ENCODE peak calls at places on chromosomes 13 and 19, in ten cellular contexts. One of them, this sample, is unnamed.
A peak's percentile ranks its signal among the peaks of the same experiment; 100 is the strongest.

GRCh38 chr19:13727798-13728197 is 36.5 kb upstream of the MRI1 start:
- DNase-seq in uterus: no peak
- DNase-seq in A549: no peak
- DNase-seq in AG10803: peak; percentile 76
- DNase-seq in BE2C: no peak
- DNase-seq in lung: no peak
- DNase-seq in heart left ventricle: no peak
- DNase-seq in tibial artery: no peak
- DNase-seq in sigmoid colon: no peak
- DNase-seq in ascending aorta: no peak
- DNase-seq in this sample: no peak

GRCh38 chr19:31451686-31452325 is 102.6 kb upstream of the TSHZ3 start:
- DNase-seq in BE2C: no peak
- DNase-seq in lung: no peak
- DNase-seq in heart left ventricle: no peak
- DNase-seq in ascending aorta: no peak
- DNase-seq in AG10803: no peak
- DNase-seq in uterus: no peak
- DNase-seq in A549: no peak
- DNase-seq in sigmoid colon: no peak
- DNase-seq in tibial artery: no peak
- DNase-seq in this sample: no peak

GRCh38 chr19:2969104-2969504 is 8.3 kb upstream of the TLE6 start:
- DNase-seq in sigmoid colon: peak; percentile 86
- DNase-seq in tibial artery: no peak
- DNase-seq in uterus: peak; percentile 77
- DNase-seq in heart left ventricle: no peak
- DNase-seq in ascending aorta: no peak
- DNase-seq in lung: no peak
- DNase-seq in A549: no peak
- DNase-seq in AG10803: no peak
- DNase-seq in BE2C: peak; percentile 87
- DNase-seq in this sample: no peak

GRCh38 chr13:71759506-71760225 is 107.3 kb downstream of the DACH1 start:
- DNase-seq in A549: no peak
- DNase-seq in lung: no peak
- DNase-seq in BE2C: no peak
- DNase-seq in AG10803: no peak
- DNase-seq in uterus: no peak
- DNase-seq in ascending aorta: no peak
- DNase-seq in tibial artery: no peak
- DNase-seq in sigmoid colon: no peak
- DNase-seq in heart left ventricle: no peak
- DNase-seq in this sample: no peak

GRCh38 chr13:106532111-106532929 is 3.1 kb downstream of the EFNB2 start:
- DNase-seq in lung: no peak
- DNase-seq in AG10803: no peak
- DNase-seq in heart left ventricle: no peak
- DNase-seq in BE2C: peak; percentile 75
- DNase-seq in sigmoid colon: no peak
- DNase-seq in uterus: peak; percentile 27
- DNase-seq in tibial artery: no peak
- DNase-seq in A549: no peak
- DNase-seq in ascending aorta: no peak
- DNase-seq in this sample: no peak

GRCh38 chr19:17576758-17577532 is 21.5 kb downstream of the COLGALT1 start:
- DNase-seq in sigmoid colon: no peak
- DNase-seq in AG10803: peak; percentile 15
- DNase-seq in lung: peak; percentile 54
- DNase-seq in tibial artery: no peak
- DNase-seq in BE2C: peak; percentile 70
- DNase-seq in uterus: peak; percentile 31
- DNase-seq in ascending aorta: no peak
- DNase-seq in heart left ventricle: no peak
- DNase-seq in A549: peak; percentile 53
- DNase-seq in this sample: no peak

GRCh38 chr19:56170261-56170660 is 5.5 kb upstream of the GALP start:
- DNase-seq in A549: no peak
- DNase-seq in heart left ventricle: no peak
- DNase-seq in uterus: no peak
- DNase-seq in AG10803: no peak
- DNase-seq in tibial artery: no peak
- DNase-seq in ascending aorta: no peak
- DNase-seq in BE2C: no peak
- DNase-seq in sigmoid colon: no peak
- DNase-seq in lung: peak; percentile 90
- DNase-seq in this sample: peak; percentile 5

GRCh38 chr19:6023085-6023682 is 45.2 kb upstream of the RANBP3 start:
- DNase-seq in A549: no peak
- DNase-seq in AG10803: peak; percentile 59
- DNase-seq in ascending aorta: no peak
- DNase-seq in lung: no peak
- DNase-seq in uterus: peak; percentile 45
- DNase-seq in tibial artery: no peak
- DNase-seq in sigmoid colon: peak; percentile 61
- DNase-seq in heart left ventricle: peak; percentile 62
- DNase-seq in BE2C: no peak
- DNase-seq in this sample: no peak

GRCh38 chr19:677201-677600 is 1.0 kb downstream of the FSTL3 start:
- DNase-seq in ascending aorta: peak; percentile 82
- DNase-seq in tibial artery: peak; percentile 95
- DNase-seq in uterus: peak; percentile 80
- DNase-seq in heart left ventricle: peak; percentile 88
- DNase-seq in sigmoid colon: peak; percentile 94
- DNase-seq in A549: peak; percentile 61
- DNase-seq in AG10803: peak; percentile 82
- DNase-seq in lung: peak; percentile 68
- DNase-seq in BE2C: no peak
- DNase-seq in this sample: peak; percentile 25

GRCh38 chr19:4445963-4446668 is 11.5 kb downstream of the UBXN6 start:
- DNase-seq in lung: no peak
- DNase-seq in AG10803: no peak
- DNase-seq in heart left ventricle: no peak
- DNase-seq in uterus: no peak
- DNase-seq in A549: no peak
- DNase-seq in tibial artery: no peak
- DNase-seq in sigmoid colon: no peak
- DNase-seq in ascending aorta: no peak
- DNase-seq in BE2C: no peak
- DNase-seq in this sample: no peak

GRCh38 chr19:47098608-47099007 is 15.0 kb downstream of the ZC3H4 start:
- DNase-seq in uterus: no peak
- DNase-seq in ascending aorta: no peak
- DNase-seq in heart left ventricle: peak; percentile 22
- DNase-seq in sigmoid colon: no peak
- DNase-seq in tibial artery: no peak
- DNase-seq in A549: no peak
- DNase-seq in AG10803: no peak
- DNase-seq in BE2C: no peak
- DNase-seq in lung: no peak
- DNase-seq in this sample: no peak

DNA sequence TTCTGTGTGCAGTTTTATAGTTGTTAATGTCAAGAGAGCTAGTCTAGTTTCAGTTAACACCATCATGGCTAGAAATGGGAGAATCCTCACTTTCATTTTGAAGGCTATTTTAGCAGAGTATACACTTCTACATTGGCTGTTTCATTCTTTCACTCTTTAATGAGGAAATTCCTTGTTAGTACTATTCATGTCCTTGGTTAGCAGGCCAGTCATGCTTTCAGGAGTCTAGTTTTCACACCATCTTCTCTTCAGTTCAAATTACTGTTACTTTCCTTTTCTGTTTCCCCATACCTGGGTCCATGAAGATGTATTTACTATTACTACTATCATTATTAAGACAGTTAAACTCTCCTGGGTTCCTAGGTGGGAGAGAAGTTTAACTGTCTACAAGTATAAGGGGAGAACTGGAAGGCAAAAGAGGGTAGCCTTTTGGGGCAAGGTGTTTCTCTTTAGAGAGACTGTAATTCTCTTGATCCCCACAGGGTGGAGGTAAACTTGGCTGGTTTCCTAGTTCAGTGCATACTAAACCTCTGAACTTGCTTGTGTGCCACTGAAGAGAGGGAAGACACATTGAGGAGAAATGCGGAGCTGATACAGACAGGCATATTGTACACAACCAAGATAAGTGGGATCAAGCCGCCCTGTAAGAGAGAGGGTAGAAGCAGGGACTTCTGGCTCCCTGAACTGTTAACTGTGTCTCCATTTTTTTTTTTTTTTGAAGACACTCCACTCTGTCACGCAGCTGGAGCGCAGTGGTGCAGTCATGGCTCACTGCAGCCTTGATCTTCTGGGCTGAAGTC is 41.3 kb upstream of the IGFL4 start:
- DNase-seq in A549: peak; percentile 70
- DNase-seq in tibial artery: no peak
- DNase-seq in lung: peak; percentile 37
- DNase-seq in sigmoid colon: no peak
- DNase-seq in uterus: no peak
- DNase-seq in BE2C: peak; percentile 43
- DNase-seq in AG10803: peak; percentile 70
- DNase-seq in heart left ventricle: no peak
- DNase-seq in ascending aorta: no peak
- DNase-seq in this sample: no peak
- TF ChIP-seq CTCF in A549: peak; percentile 91
- TF ChIP-seq CTCF in tibial artery: peak; percentile 65
- TF ChIP-seq CTCF in lung: peak; percentile 52
- TF ChIP-seq CTCF in sigmoid colon: peak; percentile 45
- TF ChIP-seq CTCF in uterus: peak; percentile 75
- TF ChIP-seq CTCF in BE2C: peak; percentile 69
- TF ChIP-seq CTCF in AG10803: peak; percentile 81
- TF ChIP-seq CTCF in heart left ventricle: peak; percentile 67
- TF ChIP-seq CTCF in ascending aorta: peak; percentile 54
- TF ChIP-seq CTCF in this sample: peak; percentile 68

GRCh38 chr13:33526718-33527117 is 241.2 kb upstream of the STARD13 start:
- DNase-seq in heart left ventricle: no peak
- DNase-seq in ascending aorta: no peak
- DNase-seq in A549: no peak
- DNase-seq in uterus: no peak
- DNase-seq in tibial artery: no peak
- DNase-seq in sigmoid colon: no peak
- DNase-seq in BE2C: no peak
- DNase-seq in AG10803: no peak
- DNase-seq in lung: no peak
- DNase-seq in this sample: no peak
- H3K4me3 ChIP-seq in heart left ventricle: no peak overlapping the region
- H3K4me3 ChIP-seq in ascending aorta: no peak overlapping the region
- H3K4me3 ChIP-seq in A549: no peak overlapping the region
- H3K4me3 ChIP-seq in uterus: no peak overlapping the region
- H3K4me3 ChIP-seq in tibial artery: no peak overlapping the region
- H3K4me3 ChIP-seq in sigmoid colon: no peak overlapping the region
- H3K4me3 ChIP-seq in BE2C: no peak overlapping the region
- H3K4me3 ChIP-seq in AG10803: no peak overlapping the region
- H3K4me3 ChIP-seq in lung: no peak overlapping the region
- H3K4me3 ChIP-seq in this sample: no peak overlapping the region

GRCh38 chr13:103762523-103762922 is 696.3 kb upstream of the SLC10A2 start:
- DNase-seq in AG10803: no peak
- DNase-seq in sigmoid colon: no peak
- DNase-seq in A549: no peak
- DNase-seq in ascending aorta: no peak
- DNase-seq in BE2C: no peak
- DNase-seq in lung: no peak
- DNase-seq in heart left ventricle: no peak
- DNase-seq in tibial artery: no peak
- DNase-seq in uterus: no peak
- DNase-seq in this sample: no peak
- TF ChIP-seq CTCF in AG10803: no peak
- TF ChIP-seq CTCF in sigmoid colon: no peak
- TF ChIP-seq CTCF in A549: no peak
- TF ChIP-seq CTCF in ascending aorta: no peak
- TF ChIP-seq CTCF in BE2C: peak; percentile 40
- TF ChIP-seq CTCF in lung: no peak
- TF ChIP-seq CTCF in heart left ventricle: no peak
- TF ChIP-seq CTCF in tibial artery: no peak
- TF ChIP-seq CTCF in uterus: no peak
- TF ChIP-seq CTCF in this sample: no peak

GRCh38 chr13:50130686-50131051 is 115.4 kb downstream of the KCNRG start:
- DNase-seq in AG10803: peak; percentile 58
- DNase-seq in uterus: no peak
- DNase-seq in heart left ventricle: peak; percentile 65
- DNase-seq in BE2C: peak; percentile 31
- DNase-seq in lung: no peak
- DNase-seq in ascending aorta: no peak
- DNase-seq in tibial artery: peak; percentile 71
- DNase-seq in A549: peak; percentile 8
- DNase-seq in sigmoid colon: no peak
- DNase-seq in this sample: no peak

GRCh38 chr13:50128406-50129048 is 113.3 kb downstream of the KCNRG start:
- DNase-seq in tibial artery: no peak
- DNase-seq in ascending aorta: no peak
- DNase-seq in heart left ventricle: no peak
- DNase-seq in lung: no peak
- DNase-seq in AG10803: no peak
- DNase-seq in BE2C: no peak
- DNase-seq in uterus: no peak
- DNase-seq in sigmoid colon: no peak
- DNase-seq in A549: no peak
- DNase-seq in this sample: no peak

GRCh38 chr13:50129923-50130685 is 114.9 kb downstream of the KCNRG start:
- DNase-seq in heart left ventricle: peak; percentile 73
- DNase-seq in tibial artery: peak; percentile 85
- DNase-seq in AG10803: peak; percentile 59
- DNase-seq in ascending aorta: no peak
- DNase-seq in BE2C: peak; percentile 26
- DNase-seq in sigmoid colon: peak; percentile 70
- DNase-seq in uterus: peak; percentile 66
- DNase-seq in lung: no peak
- DNase-seq in A549: peak; percentile 6
- DNase-seq in this sample: no peak

GRCh38 chr13:50127726-50128291 is 112.6 kb downstream of the KCNRG start:
- DNase-seq in BE2C: no peak
- DNase-seq in ascending aorta: no peak
- DNase-seq in lung: no peak
- DNase-seq in tibial artery: no peak
- DNase-seq in heart left ventricle: peak; percentile 59
- DNase-seq in sigmoid colon: no peak
- DNase-seq in AG10803: no peak
- DNase-seq in uterus: no peak
- DNase-seq in A549: no peak
- DNase-seq in this sample: no peak

GRCh38 chr13:50129065-50129922 is 114.0 kb downstream of the KCNRG start:
- DNase-seq in tibial artery: peak; percentile 75
- DNase-seq in lung: no peak
- DNase-seq in sigmoid colon: no peak
- DNase-seq in ascending aorta: no peak
- DNase-seq in A549: no peak
- DNase-seq in AG10803: no peak
- DNase-seq in heart left ventricle: peak; percentile 64
- DNase-seq in BE2C: no peak
- DNase-seq in uterus: no peak
- DNase-seq in this sample: no peak
- H3K4me3 ChIP-seq in tibial artery: peak overlapping the region; percentile 56
- H3K4me3 ChIP-seq in lung: peak overlapping the region; percentile 22
- H3K4me3 ChIP-seq in sigmoid colon: no peak overlapping the region
- H3K4me3 ChIP-seq in ascending aorta: peak overlapping the region; percentile 67
- H3K4me3 ChIP-seq in A549: peak overlapping the region; percentile 60
- H3K4me3 ChIP-seq in AG10803: peak overlapping the region; percentile 62
- H3K4me3 ChIP-seq in heart left ventricle: peak overlapping the region; percentile 61
- H3K4me3 ChIP-seq in BE2C: peak overlapping the region; percentile 65
- H3K4me3 ChIP-seq in uterus: peak overlapping the region; percentile 26
- H3K4me3 ChIP-seq in this sample: peak overlapping the region; percentile 54